ENCODE peak calls at places on chromosome 3, in ten cellular contexts. O is endothelial cell of umbilical vein, Y is GM23338, L is HepG2, X is HL-60, Q is Panc1, B is transverse colon, W is HCT116, U is spleen, D is stomach. T is an unnamed sample.

GRCh38 chr3:194598771-194599557 is 34.3 kb downstream of the TMEM44 start:
- DNase-seq in O (no peak), Y (no peak), L (no peak), X (no peak), Q (no peak), B (no peak), W (no peak), U (no peak), D (no peak), T (no peak)

GRCh38 chr3:134822065-134822464 is 27.0 kb downstream of the EPHB1 start:
- DNase-seq in O (no peak), Y (no peak), L (no peak), X (no peak), Q (no peak), B (no peak), W (no peak), U (no peak), D (no peak), T (no peak)

GRCh38 chr3:51620543-51620942 is 50.5 kb upstream of the TEX264 start:
- DNase-seq in O (no peak), Y (no peak), L (peak), X (no peak), Q (no peak), B (no peak), W (no peak), U (no peak), D (no peak), T (no peak)

GRCh38 chr3:37521403-37521802 is 340.3 kb upstream of the CTDSPL start:
- DNase-seq in O (no peak), Y (no peak), L (no peak), X (no peak), Q (no peak), B (no peak), W (no peak), U (no peak), D (no peak), T (no peak)

GRCh38 chr3:194905696-194906095 is 220.0 kb downstream of the FAM43A start:
- DNase-seq in O (no peak), Y (no peak), L (no peak), X (no peak), Q (no peak), B (no peak), W (no peak), U (no peak), D (no peak), T (no peak)

GRCh38 chr3:45188714-45189659 is 37.1 kb downstream of the TMEM158 start:
- DNase-seq in O (no peak), Y (no peak), L (peak), X (no peak), Q (no peak), B (no peak), W (no peak), U (peak), D (no peak), T (no peak)

GRCh38 chr3:58658508-58658907 is 8.1 kb downstream of the FAM3D start:
- DNase-seq in O (no peak), Y (no peak), L (no peak), X (no peak), Q (no peak), B (peak), W (no peak), U (no peak), D (no peak), T (no peak)

GRCh38 chr3:170564664-170565063 is 21.2 kb downstream of the SLC7A14 start:
- DNase-seq in O (peak), Y (no peak), L (no peak), X (no peak), Q (no peak), B (no peak), W (no peak), U (no peak), D (no peak), T (no peak)

GRCh38 chr3:194689493-194689901 is 3.8 kb downstream of the FAM43A start:
- DNase-seq in O (peak), Y (no peak), L (no peak), X (no peak), Q (no peak), B (no peak), W (no peak), U (peak), D (peak), T (no peak)

GRCh38 chr3:104956620-104957345 is 409.9 kb upstream of the ALCAM start:
- DNase-seq in O (no peak), Y (no peak), L (no peak), X (no peak), Q (no peak), B (no peak), W (no peak), U (no peak), D (no peak), T (no peak)
- TF ChIP-seq POLR2AphosphoS5 in O (no peak), Y (no peak), L (no peak), X (no peak), Q (no peak), B (no peak), W (no peak), U (no peak), D (no peak), T (no peak)

GRCh38 chr3:4980229-4981159 is 1.3 kb downstream of the BHLHE40 start:
- DNase-seq in O (peak), Y (peak), L (peak), X (peak), Q (no peak), B (peak), W (peak), U (peak), D (peak), T (peak)

GRCh38 chr3:4977889-4978258 is 1.4 kb upstream of the BHLHE40 start:
- DNase-seq in O (no peak), Y (peak), L (no peak), X (no peak), Q (no peak), B (no peak), W (no peak), U (no peak), D (no peak), T (no peak)

GRCh38 chr3:4978259-4978965 is 825 bp upstream of the BHLHE40 start:
- DNase-seq in O (peak), Y (peak), L (peak), X (peak), Q (no peak), B (peak), W (peak), U (peak), D (peak), T (peak)

GRCh38 chr3:4979401-4980228 is at the start of gene BHLHE40:
- DNase-seq in O (peak), Y (peak), L (no peak), X (no peak), Q (no peak), B (peak), W (no peak), U (peak), D (no peak), T (no peak)

DNA sequence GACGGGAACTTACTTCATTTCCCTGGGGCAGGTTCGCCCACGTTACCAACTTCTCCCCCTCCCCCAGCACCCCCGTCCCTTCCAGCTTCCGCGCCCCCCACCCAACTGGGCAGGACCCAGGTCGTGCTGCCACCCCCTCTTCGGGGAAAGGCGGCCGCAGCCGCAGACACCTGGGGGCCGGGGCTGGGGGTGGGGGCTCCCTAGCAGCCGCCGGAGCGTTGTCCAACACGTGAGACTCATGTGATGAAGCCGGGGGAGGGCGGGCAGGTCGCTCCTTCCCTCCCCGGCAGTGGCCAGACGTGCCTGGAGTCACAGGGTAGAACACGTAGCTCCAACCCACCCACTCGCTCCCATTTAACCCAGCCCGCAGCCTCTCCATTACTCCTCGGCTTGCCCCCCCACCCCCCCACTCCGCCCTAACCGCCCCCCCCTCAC is 254 bp upstream of the BHLHE40 start:
- DNase-seq in O (peak), Y (peak), L (peak), X (peak), Q (no peak), B (peak), W (peak), U (peak), D (peak), T (peak)
- H3K4me3 ChIP-seq in O (no peak), Y (peak), L (peak), X (peak), Q (peak), B (peak), W (peak), U (peak), D (peak), T (peak)

GRCh38 chr3:108064293-108064887 is 26.4 kb downstream of the CD47 start:
- DNase-seq in O (no peak), Y (no peak), L (no peak), X (no peak), Q (no peak), B (no peak), W (no peak), U (no peak), D (no peak), T (no peak)
- H3K27ac ChIP-seq in O (no peak), Y (no peak), L (no peak), X (no peak), Q (no peak), B (no peak), W (no peak), U (no peak), D (no peak), T (no peak)

GRCh38 chr3:129316121-129317013 is 37.7 kb downstream of the HMCES start:
- DNase-seq in O (peak), Y (peak), L (peak), X (peak), Q (no peak), B (peak), W (peak), U (peak), D (peak), T (peak)

GRCh38 chr3:129314757-129315385 is 36.2 kb downstream of the HMCES start:
- DNase-seq in O (peak), Y (peak), L (peak), X (peak), Q (no peak), B (peak), W (peak), U (peak), D (peak), T (peak)

GRCh38 chr3:129317014-129317771 is 38.5 kb downstream of the HMCES start:
- DNase-seq in O (no peak), Y (no peak), L (no peak), X (no peak), Q (no peak), B (no peak), W (no peak), U (no peak), D (no peak), T (no peak)

GRCh38 chr3:129313983-129314756 is 35.5 kb downstream of the HMCES start:
- DNase-seq in O (no peak), Y (peak), L (peak), X (no peak), Q (no peak), B (peak), W (no peak), U (no peak), D (no peak), T (no peak)

GRCh38 chr3:129315386-129315991 is 36.8 kb downstream of the HMCES start:
- DNase-seq in O (peak), Y (peak), L (no peak), X (peak), Q (no peak), B (peak), W (no peak), U (peak), D (peak), T (peak)
- TF ChIP-seq POLR2AphosphoS5 in O (no peak), Y (no peak), L (no peak), X (peak), Q (no peak), B (no peak), W (no peak), U (no peak), D (no peak), T (no peak)

DNA sequence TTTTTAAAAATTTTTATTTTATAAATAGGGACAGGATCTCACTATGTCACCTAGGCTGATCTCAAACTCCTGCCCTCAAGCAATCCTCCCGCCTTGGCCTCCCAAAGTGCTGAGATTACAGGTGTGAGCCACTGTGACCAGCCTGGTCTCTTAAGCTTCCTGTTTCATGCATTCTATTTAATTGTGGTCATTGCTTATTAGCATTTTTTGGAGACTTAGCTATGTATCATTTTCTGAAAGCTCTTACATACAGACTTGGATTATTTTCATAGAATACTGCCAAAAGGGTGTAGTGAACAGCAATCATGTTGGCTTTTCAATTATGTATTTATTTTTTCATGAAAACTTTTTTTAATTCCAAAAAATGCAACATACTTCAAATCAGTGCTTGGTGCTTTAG is 51.5 kb upstream of the DCUN1D1 start:
- DNase-seq in O (no peak), Y (no peak), L (no peak), X (no peak), Q (no peak), B (no peak), W (no peak), U (no peak), D (no peak), T (no peak)
- H3K4me3 ChIP-seq in O (no peak), Y (no peak), L (no peak), X (no peak), Q (no peak), B (no peak), W (no peak), U (no peak), D (no peak), T (no peak)

GRCh38 chr3:10228248-10228950 is 19.9 kb upstream of the TATDN2 start:
- DNase-seq in O (peak), Y (no peak), L (no peak), X (peak), Q (no peak), B (no peak), W (no peak), U (no peak), D (no peak), T (no peak)

GRCh38 chr3:10234526-10235230 is 13.6 kb upstream of the TATDN2 start:
- DNase-seq in O (no peak), Y (peak), L (no peak), X (no peak), Q (no peak), B (no peak), W (no peak), U (no peak), D (no peak), T (no peak)

GRCh38 chr3:10235551-10235950 is 12.7 kb upstream of the TATDN2 start:
- DNase-seq in O (no peak), Y (no peak), L (no peak), X (no peak), Q (no peak), B (no peak), W (no peak), U (no peak), D (no peak), T (no peak)

GRCh38 chr3:10233988-10234387 is 14.3 kb upstream of the TATDN2 start:
- DNase-seq in O (no peak), Y (no peak), L (no peak), X (no peak), Q (no peak), B (no peak), W (no peak), U (no peak), D (no peak), T (no peak)

GRCh38 chr3:10232138-10232537 is 16.1 kb upstream of the TATDN2 start:
- DNase-seq in O (no peak), Y (no peak), L (no peak), X (peak), Q (no peak), B (no peak), W (no peak), U (no peak), D (no peak), T (no peak)
- H3K27ac ChIP-seq in O (no peak), Y (no peak), L (no peak), X (peak), Q (no peak), B (no peak), W (no peak), U (no peak), D (no peak), T (no peak)

T was measured in breast epithelium.